ENCODE peak calls at places on chromosomes 7 and 10, in six cellular contexts. W is thyroid gland, L is K562, S is left lung, K is psoas muscle, M is OCI-LY7. E is an unnamed sample.

GRCh38 chr7:94297397-94297838 is 97.3 kb upstream of the COL1A2 start:
- DNase-seq in M (no peak), S (no peak), W (no peak), L (no peak), K (peak), E (peak)

GRCh38 chr10:97127960-97128850 is 57.6 kb downstream of the SLIT1 start:
- DNase-seq in L (no peak), K (no peak), W (no peak), M (no peak), S (no peak), E (no peak)

GRCh38 chr7:2451171-2452073 is 24.8 kb downstream of the GRIFIN start:
- DNase-seq in K (peak), M (peak), W (peak), L (peak), S (peak), E (peak)

GRCh38 chr7:33686001-33686591 is 219.2 kb upstream of the BMPER start:
- DNase-seq in S (peak), W (peak), M (no peak), K (no peak), L (no peak), E (no peak)

GRCh38 chr10:5963071-5963470 is 14.3 kb downstream of the IL15RA start:
- DNase-seq in S (no peak), L (no peak), W (no peak), M (no peak), K (no peak), E (no peak)

GRCh38 chr10:122551450-122551849 is 9.1 kb upstream of the DMBT1 start:
- DNase-seq in S (no peak), M (no peak), K (no peak), W (no peak), L (no peak), E (no peak)

GRCh38 chr10:86671985-86672710 is 3.8 kb downstream of the LDB3 start:
- DNase-seq in M (peak), W (peak), L (no peak), K (peak), S (no peak), E (peak)

GRCh38 chr7:100493476-100494264 is 9.9 kb downstream of the NYAP1 start:
- DNase-seq in S (peak), M (peak), L (peak), K (no peak), W (peak), E (no peak)

GRCh38 chr7:126685018-126685573 is 567.6 kb downstream of the GRM8 start:
- DNase-seq in W (no peak), K (no peak), S (peak), M (no peak), L (no peak), E (no peak)

GRCh38 chr10:1608408-1609037 is 128.8 kb downstream of the ADARB2 start:
- DNase-seq in L (no peak), W (no peak), S (no peak), K (no peak), M (no peak), E (no peak)

GRCh38 chr7:99210265-99210970 is 2.5 kb upstream of the KPNA7 start:
- DNase-seq in W (no peak), L (no peak), S (no peak), K (no peak), M (no peak), E (no peak)
- H3K27ac ChIP-seq in W (no peak), L (no peak), S (peak), K (no peak), M (no peak), E (no peak)

DNA sequence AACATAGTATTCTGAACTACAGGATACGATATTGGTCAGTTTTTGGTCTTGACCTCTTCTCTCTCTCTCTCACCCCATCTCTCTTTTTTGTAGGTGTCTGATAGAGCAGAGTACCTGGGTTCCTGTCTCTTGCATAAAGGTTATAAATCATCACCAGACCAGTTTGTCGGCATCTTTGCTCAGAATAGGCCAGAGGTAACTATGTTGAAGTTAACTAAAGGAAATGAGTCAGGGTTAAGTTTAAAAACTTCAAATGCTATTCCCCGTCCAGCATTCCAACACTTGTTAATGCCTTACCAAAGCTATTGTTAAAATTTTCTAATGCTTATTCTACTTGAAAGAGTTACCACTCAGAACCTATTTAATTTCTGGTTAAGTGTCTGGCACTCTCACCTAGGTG is 30.7 kb downstream of the ACSL5 start:
- DNase-seq in L (no peak), K (no peak), S (no peak), W (no peak), M (no peak), E (no peak)
- H3K27ac ChIP-seq in L (no peak), K (no peak), S (no peak), W (no peak), M (no peak), E (no peak)

GRCh38 chr10:24462340-24462739 is 253.4 kb downstream of the KIAA1217 start:
- DNase-seq in K (no peak), W (peak), M (no peak), L (no peak), S (no peak), E (no peak)
- H3K27ac ChIP-seq in K (peak), W (peak), M (no peak), L (no peak), S (no peak), E (no peak)

DNA sequence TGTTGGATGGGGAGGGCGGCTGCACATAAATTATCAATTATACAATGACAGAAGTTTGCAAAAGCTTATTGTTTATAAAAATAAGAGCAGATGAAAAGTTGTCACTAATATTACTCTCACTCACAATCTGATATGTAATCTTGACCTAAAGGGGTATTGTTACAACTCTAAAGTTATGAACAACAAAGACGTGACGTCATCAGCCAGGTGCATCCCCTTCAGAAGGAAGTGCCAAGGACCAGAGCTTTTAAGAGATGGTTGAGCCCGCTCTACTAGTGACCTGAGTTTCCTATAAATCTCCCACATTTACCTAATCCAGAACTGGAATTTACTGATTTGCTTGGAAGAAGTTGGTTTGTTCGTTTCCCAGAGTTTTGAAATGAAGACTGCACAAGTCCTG is 247.7 kb upstream of the MGMT start:
- DNase-seq in S (no peak), M (no peak), K (no peak), L (no peak), W (no peak), E (no peak)
- H3K27ac ChIP-seq in S (no peak), M (no peak), K (no peak), L (no peak), W (no peak), E (no peak)

GRCh38 chr10:44281662-44282061 is 103.2 kb downstream of the CXCL12 start:
- DNase-seq in M (no peak), L (no peak), S (peak), W (no peak), K (no peak), E (no peak)
- H3K27ac ChIP-seq in M (no peak), L (no peak), S (no peak), W (no peak), K (no peak), E (no peak)

GRCh38 chr7:131186816-131187215 is 140.9 kb upstream of the MKLN1 start:
- DNase-seq in M (no peak), L (no peak), K (no peak), W (peak), S (no peak), E (peak)
- H3K27ac ChIP-seq in M (no peak), L (no peak), K (peak), W (peak), S (no peak), E (no peak)

E was measured in adrenal gland.